ENCODE peak calls at places on chromosomes 4 and X, in seven cellular contexts. K is HL-60; S is fibroblast of lung; N is fibroblast of the aortic adventitia; L is PC-9; A is CD4-positive, alpha-beta T cell; X is type B pancreatic cell. U is an unnamed sample.
A peak's percentile ranks its signal among the peaks of the same experiment; 100 is the strongest.

GRCh38 chr4:84378983-84379382 is 120.1 kb downstream of the NKX6-1 start:
- DNase-seq in L (no peak), K (no peak), A (no peak), S (no peak), N (no peak), X (no peak), U (no peak)

GRCh38 chr4:89868999-89869589 is 25.6 kb upstream of the MMRN1 start:
- DNase-seq in X (no peak), S (no peak), K (no peak), L (no peak), A (no peak), N (peak; percentile 25), U (no peak)

GRCh38 chr4:13540446-13541175 is 3.7 kb downstream of the NKX3-2 start:
- DNase-seq in S (no peak), L (no peak), A (no peak), N (no peak), X (no peak), K (no peak), U (no peak)

GRCh38 chrX:41002021-41002420 is 83.2 kb upstream of the USP9X start:
- DNase-seq in N (no peak), K (no peak), X (no peak), S (no peak), L (no peak), A (no peak), U (no peak)

GRCh38 chrX:33307954-33308353 is 96.6 kb upstream of the DMD start:
- DNase-seq in N (peak; percentile 29), X (no peak), L (no peak), A (no peak), K (no peak), S (no peak), U (no peak)

GRCh38 chrX:109537324-109537665 is 651 bp downstream of the NXT2 start:
- DNase-seq in S (peak; percentile 71), N (peak; percentile 83), X (no peak), A (no peak), L (peak; percentile 64), K (peak; percentile 46), U (peak; percentile 59)

GRCh38 chrX:44596277-44596676 is 53.6 kb upstream of the FUNDC1 start:
- DNase-seq in A (no peak), S (no peak), X (no peak), L (no peak), K (no peak), N (no peak), U (no peak)

GRCh38 chrX:150429577-150429976 is 66.5 kb downstream of the MAMLD1 start:
- DNase-seq in L (no peak), X (no peak), K (peak; percentile 72), N (peak; percentile 77), A (no peak), S (peak; percentile 63), U (no peak)

GRCh38 chr4:184826315-184827266 is 823 bp upstream of the ACSL1 start:
- DNase-seq in N (no peak), X (no peak), K (no peak), A (peak; percentile 45), L (no peak), S (peak; percentile 26), U (no peak)

GRCh38 chrX:131634900-131635299 is 91.0 kb downstream of the OR13H1 start:
- DNase-seq in X (no peak), S (no peak), K (no peak), L (no peak), N (no peak), A (no peak), U (no peak)

GRCh38 chrX:40172169-40172979 is 74.6 kb upstream of the BCOR start:
- DNase-seq in A (no peak), N (peak; percentile 57), S (peak; percentile 65), X (no peak), K (no peak), L (no peak), U (no peak)

GRCh38 chrX:45505214-45505613 is 304.5 kb upstream of the DIPK2B start:
- DNase-seq in N (peak; percentile 45), X (no peak), A (no peak), K (no peak), S (peak; percentile 74), L (no peak), U (no peak)

GRCh38 chr4:67403342-67403741 is 142.0 kb downstream of the CENPC start:
- DNase-seq in A (no peak), L (no peak), S (no peak), X (no peak), K (no peak), N (no peak), U (no peak)

GRCh38 chr4:75895744-75896314 is 6.4 kb downstream of the PPEF2 start:
- DNase-seq in S (no peak), K (no peak), X (no peak), N (peak; percentile 43), A (no peak), L (no peak), U (peak; percentile 12)

GRCh38 chr4:186134254-186134653 is 29.8 kb downstream of the FAM149A start:
- DNase-seq in N (no peak), A (no peak), S (no peak), K (no peak), X (no peak), L (no peak), U (no peak)

GRCh38 chrX:129654652-129655546 is at the start of gene APLN:
- DNase-seq in S (peak; percentile 46), X (peak; percentile 73), K (no peak), L (peak; percentile 38), A (no peak), N (peak; percentile 59), U (peak; percentile 28)

GRCh38 chr4:178086324-178086723 is 644.1 kb upstream of the AGA start:
- DNase-seq in X (no peak), S (no peak), A (no peak), K (no peak), L (no peak), N (no peak), U (peak; percentile 2)

GRCh38 chr4:114615435-114615834 is 16.8 kb downstream of the UGT8 start:
- DNase-seq in K (no peak), L (no peak), S (no peak), A (no peak), N (no peak), X (no peak), U (no peak)

GRCh38 chr4:67896421-67897065 is 12.7 kb upstream of the TMPRSS11D start:
- DNase-seq in X (no peak), L (no peak), K (no peak), N (no peak), A (no peak), S (no peak), U (no peak)

GRCh38 chr4:48290146-48290772 is 20.6 kb upstream of the TEC start:
- DNase-seq in N (peak; percentile 22), K (no peak), L (peak; percentile 22), S (no peak), A (no peak), X (no peak), U (peak; percentile 47)

DNA sequence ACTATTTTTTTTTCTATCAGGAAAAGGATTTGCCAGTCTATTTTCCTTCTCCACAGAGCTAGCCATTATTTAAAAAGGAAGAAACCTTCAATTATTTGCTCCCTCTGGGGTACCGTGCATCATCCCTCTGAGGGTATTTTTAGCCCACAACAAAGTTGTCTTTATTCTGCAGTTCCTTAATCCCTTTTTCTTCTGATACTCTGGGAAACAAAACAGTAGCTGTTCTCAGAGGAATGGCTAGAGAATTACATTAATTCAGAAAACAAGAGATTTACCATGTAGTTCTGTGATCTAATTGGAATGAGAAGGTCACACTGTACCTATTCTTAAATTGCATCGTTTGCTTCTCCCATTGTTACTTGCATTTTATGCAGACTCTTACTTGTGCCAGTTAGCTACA is 1056.7 kb downstream of the STIM2 start:
- DNase-seq in S (no peak), K (no peak), X (no peak), A (no peak), N (no peak), L (no peak), U (no peak)
- TF ChIP-seq CTCF in S (no peak), K (no peak), X (no peak), A (no peak), N (no peak), L (no peak), U (no peak)

GRCh38 chrX:78140206-78140605 is 756 bp upstream of the TAF9B start:
- DNase-seq in K (no peak), X (no peak), L (no peak), N (no peak), A (no peak), S (no peak), U (no peak)

GRCh38 chrX:78133561-78133960 is 5.9 kb downstream of the TAF9B start:
- DNase-seq in A (no peak), L (no peak), S (no peak), N (no peak), X (no peak), K (no peak), U (no peak)

DNA sequence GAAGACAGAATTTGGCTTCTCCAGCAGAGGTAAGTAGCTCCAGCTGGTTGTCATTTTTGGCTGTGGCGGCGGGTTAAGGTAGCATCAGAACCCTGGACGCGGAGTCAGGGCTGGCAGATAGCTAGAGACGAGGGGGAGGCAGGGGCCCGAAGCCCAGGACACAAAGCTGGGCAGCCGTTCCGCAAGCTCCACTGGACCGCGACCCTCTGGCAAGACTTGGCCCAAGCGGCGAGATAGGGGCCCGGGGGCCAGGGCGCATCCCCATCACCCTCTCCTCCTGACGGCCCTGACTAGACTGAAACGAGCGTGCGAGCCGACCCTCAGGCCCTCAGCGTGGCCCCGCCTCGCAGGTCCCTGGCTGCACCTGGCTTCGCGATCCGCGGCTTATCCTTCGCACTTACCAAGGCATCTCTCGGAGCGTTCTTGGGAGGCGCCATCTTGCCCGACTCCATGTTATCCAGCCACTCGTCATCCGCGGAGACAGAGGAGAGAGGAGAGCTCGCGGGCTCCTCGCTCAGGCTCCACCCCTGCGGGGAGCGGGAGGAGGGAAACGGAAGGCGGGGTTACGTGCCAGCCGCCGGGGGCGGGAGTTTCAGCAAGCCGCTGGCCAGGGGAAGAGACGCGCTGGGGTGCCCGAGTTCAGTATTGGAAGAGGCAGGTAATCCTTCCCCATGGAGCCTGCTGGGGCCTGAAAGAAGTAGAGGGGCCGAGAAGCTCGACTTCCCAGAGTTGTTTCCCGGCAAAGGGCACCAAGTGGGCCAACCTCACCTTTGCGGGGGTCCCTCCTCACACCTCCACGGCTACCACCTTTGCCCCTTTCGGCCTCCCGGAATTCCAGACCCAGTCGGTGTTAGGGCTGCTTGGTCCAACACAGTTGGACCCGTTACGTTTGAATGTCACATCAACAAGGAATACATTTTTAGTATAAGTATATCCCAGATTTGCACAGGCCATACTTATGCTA is at the start of gene TAF9B:
- DNase-seq in N (peak; percentile 70), S (peak; percentile 76), L (peak; percentile 83), X (peak; percentile 84), K (no peak), A (peak; percentile 74), U (peak; percentile 91)
- TF ChIP-seq CTCF in N (no peak), S (no peak), L (no peak), X (no peak), K (no peak), A (no peak), U (no peak)

DNA sequence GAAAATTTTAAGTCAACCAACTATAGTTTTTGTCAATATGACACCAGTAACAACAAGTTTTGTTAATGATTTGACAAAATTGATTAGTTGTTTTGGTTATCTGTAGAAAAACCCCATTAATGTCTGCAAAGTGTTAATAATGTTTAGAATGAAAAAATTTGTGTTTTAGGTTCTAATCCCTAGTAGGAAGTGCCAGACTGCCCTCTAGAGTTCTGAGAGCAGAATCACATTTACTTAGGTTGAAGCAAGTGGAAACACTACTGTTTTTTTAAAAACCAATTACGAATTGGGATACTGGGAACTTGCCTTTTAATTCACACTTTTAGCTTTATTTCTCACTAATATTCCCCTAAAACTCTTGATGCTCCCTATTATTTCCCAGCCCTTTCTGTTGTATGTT is 101.1 kb upstream of the CYLC1 start:
- DNase-seq in S (peak; percentile 0), X (no peak), L (no peak), A (no peak), K (no peak), N (peak; percentile 3), U (peak; percentile 0)
- TF ChIP-seq CTCF in S (no peak), X (peak; percentile 72), L (peak; percentile 61), A (no peak), K (no peak), N (peak; percentile 19), U (no peak)

GRCh38 chrX:66200855-66201795 is 37.1 kb downstream of the HEPH start:
- DNase-seq in L (no peak), N (peak; percentile 54), A (no peak), K (no peak), S (no peak), X (no peak), U (no peak)
- TF ChIP-seq CTCF in L (peak; percentile 44), N (peak; percentile 48), A (no peak), K (no peak), S (no peak), X (peak; percentile 58), U (no peak)

U was measured in Calu3.